ENCODE peak calls at places on chromosomes 3 and 15, in nine cellular contexts. L is HT1080; C is HTR-8/SVneo; P is A673; B is CD4-positive, alpha-beta T cell; N is stimulated activated CD4-positive, alpha-beta T cell treated with anti-CD3 and anti-CD28 coated beads, Interleukin-4, amount 100 ng/mL, for 24 hours; Y is RPMI8226; A is activated T-cell treated with anti-CD3 and anti-CD28 coated beads, Interleukin-2, amount 50 U/mL, for 72 hours; S is activated CD8-positive, alpha-beta memory T cell treated with anti-CD3 and anti-CD28 coated beads, Interleukin-2, amount 50 U/mL, for 48 hours. E is an unnamed sample.

GRCh38 chr3:154819491-154819890 is 260.6 kb upstream of the MME start:
- DNase-seq in A (no peak), S (no peak), L (no peak), Y (no peak), C (no peak), N (no peak), P (no peak), B (no peak), E (no peak)

GRCh38 chr15:58864602-58865419 is 68.7 kb downstream of the SLTM start:
- DNase-seq in P (no peak), N (no peak), Y (no peak), S (no peak), B (no peak), A (peak), C (no peak), L (no peak), E (no peak)

GRCh38 chr3:62493116-62493801 is 119.9 kb upstream of the FEZF2 start:
- DNase-seq in Y (no peak), C (no peak), N (no peak), S (no peak), A (no peak), B (no peak), L (no peak), P (peak), E (no peak)

GRCh38 chr3:140570602-140571001 is 107.3 kb upstream of the TRIM42 start:
- DNase-seq in S (no peak), B (no peak), P (no peak), Y (no peak), C (no peak), L (no peak), N (no peak), A (no peak), E (no peak)

GRCh38 chr3:43017593-43018195 is 38.6 kb downstream of the GASK1A start:
- DNase-seq in L (no peak), C (no peak), Y (no peak), P (no peak), N (no peak), B (no peak), S (no peak), A (no peak), E (no peak)

GRCh38 chr3:196620228-196620627 is 19.3 kb upstream of the NRROS start:
- DNase-seq in Y (no peak), A (peak), C (no peak), S (no peak), N (no peak), P (no peak), B (no peak), L (peak), E (peak)

GRCh38 chr3:35529337-35529736 is 110.0 kb upstream of the ARPP21 start:
- DNase-seq in N (no peak), Y (no peak), A (no peak), C (no peak), B (no peak), S (no peak), P (no peak), L (no peak), E (no peak)

GRCh38 chr3:35899245-35899644 is 259.9 kb downstream of the ARPP21 start:
- DNase-seq in L (no peak), N (no peak), Y (no peak), P (no peak), C (no peak), A (no peak), S (no peak), B (no peak), E (no peak)

GRCh38 chr3:118526758-118527526 is 507.7 kb downstream of the IGSF11 start:
- DNase-seq in P (no peak), A (no peak), N (no peak), Y (no peak), B (no peak), L (no peak), S (no peak), C (no peak), E (no peak)

GRCh38 chr3:175288616-175289015 is 429.5 kb downstream of the NAALADL2 start:
- DNase-seq in S (no peak), B (no peak), N (no peak), P (peak), Y (peak), A (no peak), L (no peak), C (no peak), E (no peak)

GRCh38 chr3:172132721-172133311 is 93.4 kb downstream of the FNDC3B start:
- DNase-seq in N (no peak), S (no peak), P (no peak), Y (no peak), A (no peak), B (no peak), C (no peak), L (no peak), E (no peak)

GRCh38 chr3:10558726-10559125 is 53.3 kb upstream of the ATP2B2 start:
- DNase-seq in A (no peak), Y (no peak), N (no peak), B (no peak), P (no peak), C (no peak), L (no peak), S (no peak), E (no peak)

GRCh38 chr3:59424268-59425010 is 374.6 kb upstream of the CFAP20DC start:
- DNase-seq in L (peak), S (no peak), N (peak), Y (no peak), A (peak), C (no peak), P (no peak), B (peak), E (no peak)

GRCh38 chr15:80301472-80301871 is 49.5 kb upstream of the CTXND1 start:
- DNase-seq in N (no peak), C (no peak), P (no peak), B (no peak), S (no peak), L (no peak), Y (no peak), A (no peak), E (no peak)

GRCh38 chr3:78785004-78785403 is 982.8 kb downstream of the ROBO1 start:
- DNase-seq in N (no peak), P (no peak), C (no peak), B (no peak), Y (no peak), A (no peak), L (peak), S (no peak), E (no peak)

GRCh38 chr3:183300996-183301562 is 48.0 kb downstream of the B3GNT5 start:
- DNase-seq in A (no peak), S (no peak), C (no peak), B (no peak), P (no peak), Y (no peak), L (peak), N (no peak), E (no peak)

GRCh38 chr3:183116051-183116614 is 16.8 kb upstream of the MCCC1 start:
- DNase-seq in C (peak), L (no peak), Y (peak), N (peak), A (peak), B (peak), P (peak), S (peak), E (no peak)

GRCh38 chr15:49421991-49422390 is 1.1 kb upstream of the FGF7 start:
- DNase-seq in B (no peak), C (peak), N (peak), Y (peak), L (peak), A (peak), S (peak), P (peak), E (peak)

E was measured in sigmoid colon.